ENCODE peak calls at places on chromosomes 1 and 21, in five cellular contexts. K is left ventricle myocardium inferior, I is cardiac muscle cell, N is tibial artery, W is GM23338. Z is an unnamed sample. For H3K4me1, the result is how much of the 10 kb centered on the place peaks cover.

GRCh38 chr1:243598433-243598832 is 251.6 kb downstream of the AKT3 start:
- DNase-seq in W (no peak), N (no peak), K (no peak), I (no peak), Z (no peak)

GRCh38 chr1:186213225-186213607 is 161.8 kb downstream of the TPR start:
- DNase-seq in W (no peak), N (no peak), K (no peak), I (no peak), Z (no peak)

GRCh38 chr1:31571340-31572295 is 4.7 kb upstream of the TINAGL1 start:
- DNase-seq in N (no peak), I (no peak), W (no peak), K (no peak), Z (no peak)

GRCh38 chr1:205162301-205162700 is 40.5 kb upstream of the RBBP5 start:
- DNase-seq in N (no peak), K (no peak), W (no peak), I (no peak), Z (no peak)

GRCh38 chr1:154926201-154926600 is 10.3 kb downstream of the PMVK start:
- DNase-seq in I (no peak), W (no peak), K (no peak), N (no peak), Z (no peak)

GRCh38 chr1:219466766-219467165 is 146.1 kb downstream of the ZC3H11B start:
- DNase-seq in I (no peak), N (no peak), K (no peak), W (no peak), Z (no peak)

GRCh38 chr1:41876533-41877445 is 41.9 kb downstream of the HIVEP3 start:
- DNase-seq in I (peak), K (no peak), N (no peak), W (no peak), Z (no peak)

GRCh38 chr1:19646366-19646765 is 2.3 kb downstream of the NBL1 start:
- DNase-seq in N (no peak), I (no peak), K (no peak), W (no peak), Z (no peak)

GRCh38 chr1:59714219-59714618 is 100.5 kb upstream of the HOOK1 start:
- DNase-seq in N (no peak), K (no peak), W (no peak), I (no peak), Z (no peak)

GRCh38 chr21:30935889-30936168 is 54.4 kb upstream of the KRTAP11-1 start:
- DNase-seq in N (no peak), I (no peak), W (no peak), K (no peak), Z (no peak)

GRCh38 chr1:40404670-40405462 is 31.3 kb downstream of the SMAP2 start:
- DNase-seq in I (peak), N (no peak), W (peak), K (no peak), Z (no peak)

GRCh38 chr1:32886012-32886827 is at the start of gene HPCA:
- DNase-seq in K (peak), I (peak), W (peak), N (no peak), Z (no peak)

GRCh38 chr1:226565476-226565875 is 16.9 kb downstream of the STUM start:
- DNase-seq in N (peak), I (no peak), W (no peak), K (no peak), Z (no peak)

GRCh38 chr1:10677508-10678364 is 118.7 kb downstream of the CASZ1 start:
- DNase-seq in N (no peak), I (peak), K (no peak), W (peak), Z (no peak)

GRCh38 chr1:48026275-48026674 is 29.1 kb upstream of the TRABD2B start:
- DNase-seq in K (no peak), I (no peak), W (no peak), N (no peak), Z (no peak)

GRCh38 chr1:183023146-183023600 is at the start of gene LAMC1:
- DNase-seq in N (peak), W (peak), I (peak), K (peak), Z (peak)

GRCh38 chr1:30524840-30525617 is 198.4 kb downstream of the MATN1 start:
- DNase-seq in K (no peak), N (peak), W (no peak), I (no peak), Z (no peak)

GRCh38 chr1:24438423-24438901 is 22.9 kb downstream of the NIPAL3 start:
- DNase-seq in W (peak), I (no peak), K (peak), N (no peak), Z (no peak)

GRCh38 chr1:55034476-55035133 is 4.7 kb upstream of the PCSK9 start:
- DNase-seq in K (no peak), W (no peak), I (no peak), N (peak), Z (no peak)

GRCh38 chr1:94634977-94635416 is 93.4 kb upstream of the F3 start:
- DNase-seq in N (no peak), I (no peak), W (no peak), K (no peak), Z (no peak)

GRCh38 chr1:43668956-43669355 is 19.0 kb downstream of the KDM4A start:
- DNase-seq in N (no peak), W (no peak), I (no peak), K (no peak), Z (no peak)

GRCh38 chr1:116737855-116738318 is 16.3 kb upstream of the CD2 start:
- DNase-seq in I (no peak), W (no peak), N (no peak), K (no peak), Z (no peak)

GRCh38 chr1:181936768-181937581 is 124.5 kb downstream of the ZNF648 start:
- DNase-seq in K (no peak), W (peak), N (no peak), I (peak), Z (peak)

GRCh38 chr21:38843379-38843778 is 37.6 kb downstream of the ETS2 start:
- DNase-seq in N (no peak), W (no peak), K (no peak), I (no peak), Z (no peak)

GRCh38 chr21:38841472-38841871 is 35.7 kb downstream of the ETS2 start:
- DNase-seq in N (no peak), K (no peak), W (no peak), I (no peak), Z (no peak)

GRCh38 chr21:38840456-38841129 is 34.9 kb downstream of the ETS2 start:
- DNase-seq in I (no peak), W (no peak), N (no peak), K (no peak), Z (no peak)

GRCh38 chr21:38847556-38847955 is 41.8 kb downstream of the ETS2 start:
- DNase-seq in N (no peak), K (no peak), W (no peak), I (no peak), Z (no peak)

GRCh38 chr21:38843806-38844479 is 38.2 kb downstream of the ETS2 start:
- DNase-seq in N (no peak), K (no peak), I (no peak), W (no peak), Z (no peak)
- H3K4me1 ChIP-seq in N (under half), K (under half), I (under half), W (under half), Z (under half)

DNA sequence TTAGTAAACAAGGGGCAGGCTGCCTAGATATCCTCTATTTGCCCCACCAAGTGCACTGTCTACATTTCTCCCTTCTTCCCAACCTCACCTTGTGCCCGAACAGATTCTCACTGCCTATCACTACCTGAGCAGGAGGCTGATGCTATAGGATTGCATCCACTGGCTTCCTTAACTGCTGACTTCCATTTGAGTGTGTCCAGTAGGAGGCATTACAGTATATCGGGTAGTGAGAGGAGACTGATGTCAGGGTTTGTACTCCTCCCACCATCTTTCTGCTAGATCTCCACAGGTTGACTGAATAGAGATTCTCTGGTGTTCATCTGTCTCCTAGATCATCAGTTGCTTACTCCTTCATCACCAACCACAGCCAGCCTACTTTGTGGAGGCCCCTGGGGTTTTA is 796.3 kb downstream of the LRRIQ3 start:
- DNase-seq in I (no peak), N (no peak), K (no peak), W (peak), Z (no peak)
- TF ChIP-seq CTCF in I (no peak), N (no peak), K (no peak), W (peak), Z (no peak)

GRCh38 chr1:211329764-211330201 is 3.1 kb downstream of the TRAF5 start:
- DNase-seq in W (no peak), I (no peak), K (no peak), N (no peak), Z (no peak)

GRCh38 chr1:211330282-211330936 is 3.8 kb downstream of the TRAF5 start:
- DNase-seq in N (no peak), I (no peak), W (no peak), K (no peak), Z (no peak)

GRCh38 chr1:211332036-211332616 is 5.5 kb downstream of the TRAF5 start:
- DNase-seq in W (no peak), K (no peak), I (no peak), N (no peak), Z (no peak)

GRCh38 chr1:211332839-211333238 is 6.2 kb downstream of the TRAF5 start:
- DNase-seq in W (no peak), N (no peak), K (no peak), I (no peak), Z (no peak)

DNA sequence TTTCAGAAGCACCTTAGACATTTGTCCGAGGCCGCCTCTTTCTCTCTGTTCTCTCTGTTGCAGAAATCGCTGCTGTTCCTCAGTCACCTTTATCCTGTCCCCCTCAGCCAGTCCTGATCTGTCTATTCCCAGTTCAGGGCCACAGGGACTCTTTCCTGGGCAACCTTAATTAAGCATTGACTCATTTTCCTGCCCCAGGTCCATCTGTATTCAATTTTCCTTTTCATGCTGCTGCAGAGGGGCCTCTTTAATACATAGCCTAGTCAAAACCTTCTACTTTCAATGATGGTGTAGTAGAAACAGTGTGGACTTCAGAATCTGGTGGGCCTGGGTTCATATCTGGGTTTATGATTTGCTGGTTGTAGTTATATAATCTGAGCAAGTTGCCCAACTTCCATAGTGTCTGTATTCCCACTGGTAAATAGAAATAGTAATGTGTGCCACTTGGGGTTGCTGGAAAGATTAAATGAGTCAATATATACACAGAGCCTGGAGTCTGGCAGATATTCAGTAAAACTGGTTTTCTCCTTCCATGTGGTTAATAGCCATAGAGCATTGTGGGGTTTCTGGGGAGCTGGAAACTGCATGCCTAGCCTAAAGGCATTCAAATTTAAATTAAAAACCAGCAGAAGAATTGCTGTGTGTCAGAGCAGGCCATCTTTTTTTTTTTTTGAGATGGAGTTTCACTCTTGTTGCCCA is 4.5 kb downstream of the TRAF5 start:
- DNase-seq in N (no peak), I (no peak), K (no peak), W (no peak), Z (no peak)
- H3K4me3 ChIP-seq in N (no peak), I (no peak), K (no peak), W (no peak), Z (no peak)

GRCh38 chr1:12568009-12568767 is 49.8 kb downstream of the DHRS3 start:
- DNase-seq in W (no peak), K (no peak), I (no peak), N (no peak), Z (peak)
- H3K4me1 ChIP-seq in W (under half), K (under half), I (under half), N (under half), Z (under half)

DNA sequence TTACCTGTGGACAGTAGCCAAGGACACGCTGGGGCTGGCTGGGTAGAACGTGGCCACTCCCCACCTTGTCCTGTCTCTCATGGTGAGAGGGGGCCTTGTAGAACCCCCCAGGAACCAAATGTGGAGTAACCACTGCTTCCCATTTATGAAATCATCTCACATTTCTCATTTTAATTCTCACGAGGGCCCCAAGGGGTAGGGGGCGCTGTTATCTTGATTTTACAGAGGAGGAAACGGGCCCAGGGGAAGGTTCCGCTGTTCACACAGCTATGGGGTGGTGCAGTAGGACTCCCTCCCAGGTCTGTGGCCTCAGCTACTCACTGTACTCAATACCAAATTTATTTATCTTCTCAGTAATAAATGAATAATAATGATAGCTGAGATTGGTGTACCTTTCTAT is 5.5 kb downstream of the SMPDL3B start:
- DNase-seq in N (no peak), K (peak), I (no peak), W (peak), Z (peak)
- TF ChIP-seq CTCF in N (no peak), K (peak), I (peak), W (peak), Z (peak)

DNA sequence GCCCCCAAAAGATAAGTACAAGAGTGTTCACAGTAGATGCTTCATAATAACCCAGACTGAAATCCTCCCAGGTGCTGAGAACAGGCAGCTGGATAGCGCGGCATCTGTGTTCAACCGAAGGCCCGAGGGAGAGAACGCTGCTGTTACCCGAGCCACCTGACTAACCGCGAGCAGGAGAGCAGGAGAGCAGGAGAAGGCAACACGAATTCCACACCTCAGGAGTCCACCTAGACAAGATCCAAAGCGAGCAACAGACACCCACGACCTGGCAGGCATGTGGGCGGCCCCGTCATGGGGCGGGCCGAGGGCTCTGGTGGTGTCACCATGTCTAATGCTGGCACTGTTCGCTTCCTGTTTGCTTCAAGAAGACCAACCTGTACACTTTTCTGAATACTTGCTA is 20.9 kb upstream of the SPATC1L start:
- DNase-seq in I (no peak), W (no peak), N (no peak), K (peak), Z (no peak)
- H3K4me3 ChIP-seq in I (no peak), W (no peak), N (no peak), K (no peak), Z (no peak)

DNA sequence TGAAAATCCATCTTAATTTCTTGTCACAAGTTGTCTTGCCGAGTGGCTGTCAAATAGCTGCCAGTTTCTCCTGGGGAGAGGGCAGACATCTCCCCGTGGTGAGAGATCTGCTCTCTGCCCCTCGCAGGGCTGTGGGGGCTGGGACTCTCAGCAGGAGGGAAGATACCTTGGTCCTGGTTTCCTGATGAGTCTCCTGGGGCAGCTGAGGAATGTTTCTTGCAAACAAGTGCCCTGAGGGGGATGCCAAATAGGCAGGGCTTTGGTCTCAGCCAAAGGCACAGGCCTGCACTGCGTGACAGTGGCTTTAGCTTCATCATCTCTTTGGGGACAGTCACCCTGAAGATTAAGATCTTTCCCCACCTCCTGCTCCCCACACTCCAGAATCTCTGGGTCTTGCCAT is 40.9 kb downstream of the SYT6 start:
- DNase-seq in K (no peak), N (no peak), I (no peak), W (no peak), Z (no peak)
- H3K4me1 ChIP-seq in K (under half), N (under half), I (under half), W (under half), Z (under half)